ENCODE peak calls at places on chromosomes 13 and 19, in six cellular contexts. E is HepG2, B is transverse colon, T is A549, X is ovary, I is tibial nerve. H is an unnamed sample.

GRCh38 chr19:19451429-19452240 is 46.2 kb downstream of the GATAD2A start:
- DNase-seq in B (no peak), E (no peak), T (no peak), X (no peak), I (no peak), H (no peak)

GRCh38 chr19:45428385-45429231 is 4.9 kb upstream of the ERCC1 start:
- DNase-seq in X (peak), E (no peak), I (no peak), T (peak), B (peak), H (peak)

GRCh38 chr19:3880471-3881271 is at the start of gene ATCAY:
- DNase-seq in I (no peak), T (no peak), E (no peak), B (no peak), X (no peak), H (no peak)

GRCh38 chr13:112768795-112769411 is 79.1 kb downstream of the ATP11A start:
- DNase-seq in B (peak), X (no peak), I (no peak), T (no peak), E (no peak), H (peak)

GRCh38 chr13:29908411-29908810 is 58.0 kb upstream of the UBL3 start:
- DNase-seq in X (no peak), T (no peak), E (no peak), B (no peak), I (peak), H (no peak)

GRCh38 chr13:112242777-112243176 is 133.4 kb upstream of the SPACA7 start:
- DNase-seq in X (no peak), I (no peak), T (no peak), E (no peak), B (no peak), H (no peak)

GRCh38 chr19:7214329-7215089 is 79.7 kb downstream of the INSR start:
- DNase-seq in X (no peak), I (no peak), B (no peak), T (no peak), E (peak), H (no peak)

GRCh38 chr13:26601669-26602068 is 44.2 kb downstream of the WASF3 start:
- DNase-seq in I (no peak), B (no peak), E (no peak), X (no peak), T (no peak), H (no peak)

GRCh38 chr19:16801599-16801998 is 27.6 kb upstream of the SIN3B start:
- DNase-seq in E (no peak), I (no peak), X (no peak), T (no peak), B (no peak), H (no peak)

GRCh38 chr19:33772102-33772857 is 24.4 kb upstream of the KCTD15 start:
- DNase-seq in X (no peak), E (no peak), T (no peak), B (no peak), I (no peak), H (no peak)

GRCh38 chr19:50361290-50362029 is 4.0 kb downstream of the NAPSA start:
- DNase-seq in E (no peak), X (no peak), T (no peak), B (no peak), I (no peak), H (no peak)

GRCh38 chr19:50359432-50359818 is 6.0 kb downstream of the NAPSA start:
- DNase-seq in E (no peak), B (no peak), X (no peak), T (no peak), I (no peak), H (no peak)

GRCh38 chr19:50365434-50366306 is at the start of gene NAPSA:
- DNase-seq in I (no peak), X (no peak), T (no peak), E (no peak), B (no peak), H (no peak)

GRCh38 chr19:50362030-50362412 is 3.4 kb downstream of the NAPSA start:
- DNase-seq in E (no peak), I (no peak), X (no peak), B (no peak), T (no peak), H (no peak)

DNA sequence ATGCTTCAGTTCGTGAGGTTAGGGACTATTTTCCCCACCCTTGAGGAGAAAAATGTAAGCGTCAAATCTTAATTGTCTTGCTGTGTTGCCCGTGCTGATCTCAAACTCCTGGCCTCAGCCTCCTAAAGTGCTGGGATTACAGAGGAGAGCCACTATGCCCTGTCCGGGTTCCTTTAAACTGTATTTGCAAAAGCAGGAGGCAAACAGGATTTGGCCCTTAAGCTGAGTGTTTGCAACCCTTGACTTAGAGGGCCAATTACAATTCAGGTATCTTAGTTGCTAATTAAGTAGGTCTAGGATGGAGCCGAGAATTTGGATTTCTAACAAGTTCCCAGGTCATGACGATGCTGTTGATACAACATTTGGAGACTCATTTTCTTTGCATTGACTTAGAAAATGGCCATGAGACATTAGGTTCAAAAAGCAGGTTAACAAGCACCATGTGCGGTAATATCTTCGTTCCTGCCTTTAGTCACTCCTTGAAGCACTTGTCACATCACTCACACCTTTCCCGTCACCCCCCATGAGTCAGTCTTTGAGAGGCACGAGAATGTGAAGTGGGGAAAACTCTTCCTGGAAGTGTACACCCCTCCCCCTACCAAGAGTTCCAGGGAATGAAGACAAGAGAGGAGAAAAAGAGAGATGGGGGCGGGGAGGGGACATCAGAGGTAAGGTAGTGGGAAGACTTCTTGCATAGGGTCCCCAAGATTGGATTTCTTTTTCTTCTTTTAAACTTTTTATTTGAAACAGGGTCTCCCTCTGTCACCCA is 2.6 kb downstream of the NAPSA start:
- DNase-seq in T (no peak), B (no peak), I (no peak), X (no peak), E (no peak), H (no peak)
- TF ChIP-seq EP300 in T (no peak), B (no peak), I (no peak), X (no peak), E (no peak), H (no peak)

GRCh38 chr19:1105873-1106840 is 2.4 kb downstream of the GPX4 start:
- DNase-seq in B (no peak), X (no peak), I (no peak), E (no peak), T (no peak), H (no peak)

GRCh38 chr19:1103691-1104451 is at the start of gene GPX4:
- DNase-seq in I (peak), X (peak), T (peak), E (peak), B (peak), H (peak)

GRCh38 chr19:1102407-1103106 is 1.2 kb upstream of the GPX4 start:
- DNase-seq in B (peak), T (no peak), E (peak), I (no peak), X (peak), H (peak)

GRCh38 chr19:1105217-1105872 is 1.6 kb downstream of the GPX4 start:
- DNase-seq in X (peak), I (no peak), B (no peak), T (no peak), E (no peak), H (no peak)

GRCh38 chr19:1104452-1105216 is 840 bp downstream of the GPX4 start:
- DNase-seq in I (peak), X (peak), B (peak), T (no peak), E (peak), H (peak)
- TF ChIP-seq EP300 in I (no peak), X (no peak), B (no peak), T (no peak), E (peak), H (no peak)

GRCh38 chr13:110964229-110965037 is 49.6 kb upstream of the ANKRD10 start:
- DNase-seq in T (no peak), X (no peak), I (no peak), E (peak), B (no peak), H (no peak)
- TF ChIP-seq EP300 in T (no peak), X (no peak), I (no peak), E (no peak), B (no peak), H (no peak)

GRCh38 chr13:41005709-41006108 is 13.4 kb downstream of the ELF1 start:
- DNase-seq in E (no peak), X (no peak), T (no peak), B (no peak), I (no peak), H (no peak)

GRCh38 chr13:41006296-41006695 is 12.8 kb downstream of the ELF1 start:
- DNase-seq in E (no peak), X (no peak), T (no peak), B (no peak), I (no peak), H (no peak)

GRCh38 chr13:41008349-41008980 is 10.7 kb downstream of the ELF1 start:
- DNase-seq in E (peak), X (no peak), T (no peak), B (no peak), I (no peak), H (no peak)

GRCh38 chr13:41007359-41008118 is 11.6 kb downstream of the ELF1 start:
- DNase-seq in E (peak), B (no peak), X (no peak), I (no peak), T (no peak), H (no peak)

DNA sequence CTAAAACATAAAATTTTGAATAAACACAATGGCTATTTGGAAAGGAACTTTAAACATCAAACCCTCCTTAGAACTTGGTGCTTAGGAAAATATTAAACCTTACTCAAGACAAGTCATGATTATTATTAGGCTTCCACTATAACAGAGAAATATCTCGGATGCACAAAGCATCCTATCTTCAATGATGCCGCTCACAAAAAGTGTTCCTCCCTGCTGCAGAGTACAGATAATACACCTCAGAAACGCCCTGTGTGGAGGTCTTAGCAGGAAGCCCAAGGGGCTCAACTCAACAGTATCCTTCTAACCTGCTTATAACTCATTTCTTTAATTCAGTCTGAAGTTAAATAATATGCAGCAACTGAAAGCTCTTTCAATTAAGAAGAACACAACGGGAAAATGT is 12.2 kb downstream of the ELF1 start:
- DNase-seq in E (no peak), B (no peak), I (no peak), T (no peak), X (no peak), H (no peak)
- TF ChIP-seq EP300 in E (no peak), B (no peak), I (no peak), T (no peak), X (no peak), H (no peak)

GRCh38 chr19:11234486-11235075 is 4.8 kb upstream of the ANGPTL8 start:
- DNase-seq in B (no peak), I (no peak), T (no peak), X (no peak), E (peak), H (no peak)

GRCh38 chr19:11230621-11231386 is 8.6 kb upstream of the ANGPTL8 start:
- DNase-seq in I (no peak), E (peak), B (no peak), X (no peak), T (no peak), H (no peak)

GRCh38 chr19:11233073-11233472 is 6.3 kb upstream of the ANGPTL8 start:
- DNase-seq in X (no peak), B (no peak), I (no peak), T (no peak), E (no peak), H (no peak)

GRCh38 chr19:11236324-11237301 is 2.8 kb upstream of the ANGPTL8 start:
- DNase-seq in B (no peak), T (no peak), I (no peak), X (no peak), E (peak), H (no peak)

DNA sequence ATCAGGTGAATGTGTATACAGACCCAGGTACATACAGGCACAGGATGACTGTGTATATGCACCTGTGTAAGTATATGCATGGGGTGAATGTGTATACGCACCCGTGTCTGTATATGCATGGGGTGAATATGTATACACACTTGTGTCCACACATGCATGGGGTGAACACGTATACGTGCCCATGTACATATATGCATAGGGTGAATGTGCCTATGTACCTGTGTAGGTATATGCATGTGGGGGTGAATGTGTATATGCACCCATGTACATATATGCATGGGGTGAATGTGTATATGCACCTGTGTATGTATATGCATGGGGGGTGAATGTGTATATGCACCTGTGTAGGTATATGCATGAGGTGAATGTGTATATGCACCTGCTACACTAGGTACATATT is 6.9 kb upstream of the ANGPTL8 start:
- DNase-seq in E (no peak), X (no peak), B (no peak), I (no peak), T (no peak), H (no peak)
- TF ChIP-seq EP300 in E (no peak), X (no peak), B (no peak), I (no peak), T (no peak), H (no peak)

H was measured in stomach.